ENCODE peak calls at places on chromosome 22, in four cellular contexts. O is HFF-Myc, I is heart left ventricle, Q is brain microvascular endothelial cell. J is an unnamed sample.

GRCh38 chr22:36546092-36546804 is 17.3 kb upstream of the EIF3D start:
- DNase-seq in O (no peak), I (peak), Q (peak), J (peak)

GRCh38 chr22:29308791-29309262 is 2.4 kb downstream of the GAS2L1 start:
- DNase-seq in O (no peak), I (no peak), Q (peak), J (peak)

GRCh38 chr22:46829140-46829891 is 66.9 kb downstream of the TBC1D22A start:
- DNase-seq in O (peak), I (no peak), Q (peak), J (peak)

GRCh38 chr22:20298803-20299735 is 20.8 kb downstream of the DGCR6L start:
- DNase-seq in O (no peak), I (peak), Q (peak), J (peak)

GRCh38 chr22:41290262-41291221 is 4.6 kb upstream of the RANGAP1 start:
- DNase-seq in O (peak), I (no peak), Q (peak), J (peak)

GRCh38 chr22:17106161-17106784 is 14.9 kb downstream of the TMEM121B start:
- DNase-seq in O (no peak), I (no peak), Q (no peak), J (no peak)

GRCh38 chr22:46054091-46054877 is 77.3 kb upstream of the WNT7B start:
- DNase-seq in O (no peak), I (peak), Q (no peak), J (peak)

GRCh38 chr22:17575681-17576080 is 12.4 kb downstream of the SLC25A18 start:
- DNase-seq in O (no peak), I (no peak), Q (no peak), J (no peak)

GRCh38 chr22:19911540-19912235 is 29.9 kb upstream of the COMT start:
- DNase-seq in O (no peak), I (no peak), Q (no peak), J (no peak)

GRCh38 chr22:43110927-43111623 is 525 bp downstream of the BIK start:
- DNase-seq in O (no peak), I (no peak), Q (no peak), J (no peak)

GRCh38 chr22:40415531-40416266 is 45.3 kb downstream of the SGSM3 start:
- DNase-seq in O (no peak), I (peak), Q (no peak), J (no peak)

GRCh38 chr22:45562537-45563361 is 60.1 kb downstream of the FBLN1 start:
- DNase-seq in O (no peak), I (no peak), Q (no peak), J (no peak)

GRCh38 chr22:38941488-38941987 is 15.9 kb upstream of the APOBEC3A start:
- DNase-seq in O (no peak), I (no peak), Q (no peak), J (no peak)

GRCh38 chr22:20565079-20565734 is 57.8 kb downstream of the MED15 start:
- DNase-seq in O (no peak), I (no peak), Q (no peak), J (peak)

GRCh38 chr22:42791721-42792452 is 65.2 kb downstream of the ARFGAP3 start:
- DNase-seq in O (no peak), I (peak), Q (no peak), J (no peak)

GRCh38 chr22:23815781-23816551 is 22.8 kb downstream of the DERL3 start:
- DNase-seq in O (no peak), I (peak), Q (no peak), J (no peak)

GRCh38 chr22:46574993-46575914 is 37.8 kb upstream of the CELSR1 start:
- DNase-seq in O (no peak), I (no peak), Q (no peak), J (no peak)

GRCh38 chr22:25878933-25879332 is 136.9 kb downstream of the MYO18B start:
- DNase-seq in O (no peak), I (no peak), Q (no peak), J (no peak)

GRCh38 chr22:40877488-40877887 is 15.6 kb upstream of the DNAJB7 start:
- DNase-seq in O (no peak), I (no peak), Q (no peak), J (no peak)

GRCh38 chr22:37167176-37167980 is 17.7 kb upstream of the IL2RB start:
- DNase-seq in O (no peak), I (peak), Q (no peak), J (no peak)

GRCh38 chr22:20449819-20450550 is 12.4 kb upstream of the SCARF2 start:
- DNase-seq in O (no peak), I (no peak), Q (no peak), J (no peak)

GRCh38 chr22:46655861-46656608 is 35.8 kb downstream of the GRAMD4 start:
- DNase-seq in O (no peak), I (no peak), Q (no peak), J (no peak)

GRCh38 chr22:35064664-35065063 is 1.3 kb upstream of the ISX start:
- DNase-seq in O (no peak), I (no peak), Q (no peak), J (no peak)

GRCh38 chr22:33302049-33302545 is 243.9 kb upstream of the SYN3 start:
- DNase-seq in O (peak), I (peak), Q (peak), J (peak)

GRCh38 chr22:31857247-31857646 is 87.1 kb upstream of the YWHAH start:
- DNase-seq in O (no peak), I (no peak), Q (no peak), J (no peak)

GRCh38 chr22:20205464-20205963 is 54.7 kb upstream of the CCDC188 start:
- DNase-seq in O (no peak), I (no peak), Q (no peak), J (no peak)

GRCh38 chr22:36770116-36770945 is 5.6 kb downstream of the IFT27 start:
- DNase-seq in O (no peak), I (no peak), Q (no peak), J (no peak)

GRCh38 chr22:49996532-49997220 is 15.9 kb downstream of the IL17REL start:
- DNase-seq in O (no peak), I (no peak), Q (no peak), J (no peak)

GRCh38 chr22:49998718-49999062 is 13.9 kb downstream of the IL17REL start:
- DNase-seq in O (no peak), I (no peak), Q (no peak), J (no peak)

GRCh38 chr22:49997221-49997599 is 15.4 kb downstream of the IL17REL start:
- DNase-seq in O (no peak), I (no peak), Q (no peak), J (no peak)

GRCh38 chr22:49999063-49999900 is 13.3 kb downstream of the IL17REL start:
- DNase-seq in O (no peak), I (no peak), Q (no peak), J (no peak)

GRCh38 chr22:49997932-49998717 is 14.4 kb downstream of the IL17REL start:
- DNase-seq in O (no peak), I (no peak), Q (no peak), J (no peak)
- H3K4me3 ChIP-seq in O (no peak), I (no peak), Q (no peak), J (no peak)

DNA sequence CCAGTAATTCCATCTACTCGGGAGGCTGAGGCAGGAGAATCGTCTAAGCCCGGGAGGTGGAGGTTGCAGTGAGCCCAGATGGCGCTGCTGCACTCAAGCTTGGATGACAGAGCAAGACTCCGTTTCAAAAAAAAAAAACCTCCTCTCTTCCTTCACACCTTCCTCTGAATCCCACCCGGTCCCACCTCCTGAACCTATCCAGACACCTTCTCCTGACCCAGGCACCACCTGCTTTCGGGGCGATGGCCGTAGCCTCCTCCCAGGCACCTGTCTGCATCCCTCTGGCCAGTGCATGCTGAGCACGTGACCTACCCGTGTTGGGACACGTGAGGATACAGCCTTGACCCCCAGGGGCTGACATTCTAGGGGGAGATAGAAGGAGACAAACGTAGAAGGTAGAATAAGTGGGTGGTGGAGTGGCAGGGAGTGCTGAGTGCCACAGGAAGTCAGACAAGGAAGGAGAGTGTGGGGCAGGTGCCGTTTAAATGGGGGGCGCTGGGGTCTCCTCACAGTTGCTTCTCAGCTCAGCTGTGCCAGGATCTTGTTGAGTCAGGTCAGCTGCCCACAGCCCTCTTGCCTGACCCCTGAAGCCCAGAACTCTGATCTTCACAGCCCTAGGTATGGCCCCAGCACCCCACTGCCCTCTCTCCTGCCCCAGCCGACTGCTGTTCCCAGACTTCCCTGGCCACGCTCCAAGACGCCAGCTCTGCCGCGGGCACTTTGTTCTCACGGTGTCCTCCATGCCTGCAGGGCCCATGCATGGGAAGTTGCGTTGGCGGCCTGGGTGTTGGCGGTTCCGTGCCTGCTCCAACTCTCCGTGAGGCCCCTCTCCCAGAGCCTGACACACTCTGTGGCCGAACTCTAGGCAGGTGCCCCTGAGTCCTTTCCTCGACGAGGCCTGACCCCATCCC is 1.2 kb upstream of the MIOX start:
- DNase-seq in O (no peak), I (peak), Q (no peak), J (no peak)
- TF ChIP-seq CTCF in O (no peak), I (no peak), Q (no peak), J (no peak)

DNA sequence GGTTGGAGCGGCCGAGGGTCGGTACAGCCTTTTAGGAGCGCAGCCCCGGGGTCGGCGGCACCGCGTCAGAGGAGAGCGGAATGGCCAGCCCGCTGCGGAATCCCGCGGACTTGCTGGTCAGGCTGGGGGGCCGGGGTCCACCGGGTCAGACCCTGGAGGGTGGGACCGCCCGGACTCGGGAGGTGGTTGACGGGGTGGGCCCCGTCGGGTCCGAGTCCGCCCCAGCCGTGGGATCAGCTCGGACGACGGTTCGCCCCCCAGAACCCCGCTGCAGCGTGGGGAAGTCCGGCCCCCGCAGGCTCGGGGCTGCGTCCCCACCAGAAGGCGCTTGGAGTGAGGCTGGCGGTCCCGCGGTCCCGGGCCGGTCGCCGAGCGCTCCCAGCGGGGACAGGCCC is 301 bp upstream of the ADM2 start:
- DNase-seq in O (no peak), I (no peak), Q (no peak), J (no peak)
- H3K4me3 ChIP-seq in O (no peak), I (peak), Q (no peak), J (peak)

DNA sequence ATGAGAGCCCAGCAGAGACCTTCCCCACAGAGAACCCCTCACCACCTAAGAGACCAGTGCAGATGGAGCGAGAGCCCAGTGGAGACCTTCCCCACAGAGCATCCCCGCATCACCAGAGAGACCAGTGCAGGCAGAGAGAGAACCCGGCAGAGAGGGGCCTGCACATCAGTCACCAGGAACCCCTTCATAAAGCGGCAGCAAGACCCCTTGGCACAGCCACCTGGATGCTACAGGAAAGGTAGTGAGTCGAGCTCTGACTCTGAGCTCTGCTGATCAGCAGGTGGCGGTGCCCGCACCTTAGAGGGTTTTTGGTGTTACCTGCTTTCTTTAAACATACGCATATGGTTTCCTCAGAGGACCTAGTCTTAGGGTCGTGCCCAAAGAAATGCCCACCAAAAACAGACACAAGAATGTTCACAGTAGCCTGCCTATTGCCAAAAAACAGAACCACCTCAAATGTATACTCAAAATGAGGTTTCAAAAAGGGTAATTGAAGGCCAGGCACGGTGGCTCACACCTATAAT is 678.7 kb downstream of the BRD1 start:
- DNase-seq in O (no peak), I (no peak), Q (no peak), J (no peak)
- TF ChIP-seq CTCF in O (no peak), I (no peak), Q (no peak), J (no peak)